ENCODE peak calls at places on chromosomes 6 and 20, in nine cellular contexts. G is NCI-H1417; Q is KBM-7; K is mesendoderm; S is kidney; B is ecto neural progenitor cell; M is NCI-H446 treated with DMSO at 0.1 percent for 48 hours; D is CD8-positive, alpha-beta T cell; V is NCI-H510A. W is an unnamed sample.

GRCh38 chr6:82248233-82248735 is 740 bp upstream of the IBTK start:
- DNase-seq in M (no peak), B (no peak), Q (no peak), K (peak; percentile 75), S (no peak), D (no peak), V (no peak), G (peak; percentile 87), W (no peak)

GRCh38 chr6:30341728-30342127 is 3.2 kb upstream of the RPP21 start:
- DNase-seq in Q (no peak), B (no peak), K (no peak), M (no peak), V (no peak), S (no peak), G (no peak), D (no peak), W (no peak)

GRCh38 chr6:35496036-35496850 is 636 bp downstream of the TEAD3 start:
- DNase-seq in G (no peak), B (peak; percentile 77), V (no peak), M (no peak), D (no peak), K (peak; percentile 58), S (no peak), Q (no peak), W (no peak)

GRCh38 chr6:79617521-79617941 is 13.6 kb upstream of the SH3BGRL2 start:
- DNase-seq in G (no peak), D (no peak), M (no peak), K (peak; percentile 19), Q (no peak), V (no peak), S (no peak), B (no peak), W (no peak)

GRCh38 chr20:58840816-58841538 is 9.7 kb downstream of the GNAS-AS1 start:
- DNase-seq in S (no peak), K (no peak), M (no peak), Q (no peak), G (no peak), B (no peak), D (no peak), V (no peak), W (no peak)

GRCh38 chr20:24158271-24158670 is 169.7 kb upstream of the GGTLC1 start:
- DNase-seq in S (no peak), M (peak; percentile 89), K (no peak), D (no peak), V (no peak), G (no peak), B (no peak), Q (no peak), W (peak; percentile 67)

GRCh38 chr20:9359561-9360308 is 154.7 kb upstream of the LAMP5 start:
- DNase-seq in K (peak; percentile 59), S (peak; percentile 62), G (peak; percentile 32), D (no peak), Q (peak; percentile 41), B (peak; percentile 62), M (peak; percentile 15), V (no peak), W (peak; percentile 8)

GRCh38 chr6:55405474-55406220 is 78.4 kb downstream of the GFRAL start:
- DNase-seq in Q (no peak), G (no peak), S (no peak), V (no peak), K (no peak), D (no peak), B (no peak), M (no peak), W (no peak)

GRCh38 chr6:21665101-21665435 is 71.5 kb downstream of the SOX4 start:
- DNase-seq in K (no peak), V (no peak), G (no peak), D (no peak), Q (no peak), B (peak; percentile 62), S (no peak), M (no peak), W (no peak)

GRCh38 chr20:44448753-44449546 is 26.7 kb upstream of the TTPAL start:
- DNase-seq in S (no peak), V (no peak), M (no peak), Q (no peak), K (peak; percentile 77), B (peak; percentile 62), D (no peak), G (no peak), W (peak; percentile 2)

GRCh38 chr6:21595951-21596378 is 2.4 kb downstream of the SOX4 start:
- DNase-seq in M (no peak), Q (no peak), D (no peak), K (peak; percentile 69), S (peak; percentile 76), B (no peak), G (peak; percentile 60), V (no peak), W (no peak)

GRCh38 chr6:25122001-25122400 is 157.2 kb upstream of the CARMIL1 start:
- DNase-seq in D (no peak), G (peak; percentile 25), M (no peak), B (no peak), K (peak; percentile 49), V (no peak), Q (no peak), S (peak; percentile 73), W (no peak)

GRCh38 chr6:21586760-21587181 is 6.8 kb upstream of the SOX4 start:
- DNase-seq in S (peak; percentile 84), G (no peak), K (no peak), Q (no peak), V (peak; percentile 78), B (no peak), M (peak; percentile 68), D (no peak), W (peak; percentile 73)

GRCh38 chr6:161318456-161318855 is 44.6 kb upstream of the AGPAT4 start:
- DNase-seq in K (no peak), D (no peak), Q (no peak), G (no peak), V (no peak), B (no peak), M (no peak), S (no peak), W (no peak)

GRCh38 chr6:88806728-88807127 is 156.7 kb downstream of the RNGTT start:
- DNase-seq in Q (no peak), S (no peak), G (no peak), V (no peak), K (no peak), D (no peak), M (no peak), B (no peak), W (no peak)

GRCh38 chr20:57308451-57309410 is 20.9 kb upstream of the SPO11 start:
- DNase-seq in V (no peak), S (no peak), G (no peak), K (no peak), D (no peak), B (no peak), Q (no peak), M (no peak), W (no peak)

GRCh38 chr6:44305200-44305725 is 7.9 kb downstream of the AARS2 start:
- DNase-seq in Q (no peak), D (no peak), G (no peak), S (no peak), M (no peak), K (peak; percentile 64), B (no peak), V (no peak), W (no peak)

W was measured in NCI-H1694 treated with DMSO at 0.1 percent for 48 hours.